ENCODE peak calls at places on chromosomes 12 and 14, in four cellular contexts. S is K562, B is IMR-90, O is endothelial cell of umbilical vein. G is an unnamed sample.
A peak's percentile ranks its signal among the peaks of the same experiment; 100 is the strongest.

GRCh38 chr12:6528539-6529235 is 5.6 kb upstream of the GAPDH start:
- DNase-seq in S (no peak), B (no peak), O (no peak), G (no peak)

GRCh38 chr14:33714527-33715222 is 236.2 kb downstream of the EGLN3 start:
- DNase-seq in S (no peak), B (no peak), O (peak; percentile 46), G (no peak)

GRCh38 chr12:116339800-116340371 is 62.4 kb upstream of the MED13L start:
- DNase-seq in S (no peak), B (peak; percentile 56), O (no peak), G (no peak)

GRCh38 chr12:121579190-121579791 is 1.5 kb downstream of the KDM2B start:
- DNase-seq in S (peak; percentile 67), B (no peak), O (no peak), G (no peak)

GRCh38 chr12:4283512-4284255 is 10.1 kb downstream of the CCND2 start:
- DNase-seq in S (no peak), B (no peak), O (no peak), G (no peak)

GRCh38 chr14:61280092-61280525 is 1.0 kb downstream of the TMEM30B start:
- DNase-seq in S (no peak), B (no peak), O (no peak), G (no peak)

GRCh38 chr14:24013654-24014514 is 25.2 kb downstream of the DHRS4L2 start:
- DNase-seq in S (peak; percentile 59), B (peak; percentile 71), O (peak; percentile 82), G (peak; percentile 57)

GRCh38 chr12:20109667-20110066 is 258.7 kb upstream of the PDE3A start:
- DNase-seq in S (no peak), B (no peak), O (peak; percentile 32), G (no peak)

GRCh38 chr12:54011665-54012532 is 3.1 kb downstream of the HOXC8 start:
- DNase-seq in S (peak; percentile 29), B (no peak), O (no peak), G (no peak)

GRCh38 chr12:102513739-102514138 is 33.4 kb upstream of the IGF1 start:
- DNase-seq in S (no peak), B (peak; percentile 15), O (no peak), G (no peak)

GRCh38 chr12:79689477-79690155 is 1.1 kb downstream of the PAWR start:
- DNase-seq in S (no peak), B (peak; percentile 55), O (peak; percentile 70), G (no peak)

GRCh38 chr14:72094844-72095582 is 162.8 kb downstream of the RGS6 start:
- DNase-seq in S (no peak), B (no peak), O (no peak), G (peak; percentile 48)

GRCh38 chr14:88597601-88598000 is 34.8 kb downstream of the ZC3H14 start:
- DNase-seq in S (no peak), B (no peak), O (no peak), G (no peak)

GRCh38 chr12:132776816-132777568 is 15.4 kb upstream of the ANKLE2 start:
- DNase-seq in S (no peak), B (peak; percentile 76), O (no peak), G (no peak)

GRCh38 chr12:30546121-30546520 is 149.5 kb downstream of the IPO8 start:
- DNase-seq in S (no peak), B (no peak), O (no peak), G (no peak)

GRCh38 chr12:121325922-121326396 is 26.3 kb downstream of the ANAPC5 start:
- DNase-seq in S (no peak), B (no peak), O (peak; percentile 87), G (no peak)

GRCh38 chr12:104352106-104352713 is 48.7 kb downstream of the EID3 start:
- DNase-seq in S (no peak), B (peak; percentile 64), O (no peak), G (no peak)

GRCh38 chr12:102957339-102958050 is at the start of gene ASCL1:
- DNase-seq in S (no peak), B (peak; percentile 10), O (peak; percentile 11), G (no peak)

GRCh38 chr12:68349083-68349700 is 17.0 kb upstream of the MDM1 start:
- DNase-seq in S (no peak), B (peak; percentile 22), O (no peak), G (no peak)

GRCh38 chr12:2214411-2214810 is 161.6 kb downstream of the CACNA1C start:
- DNase-seq in S (no peak), B (no peak), O (no peak), G (no peak)

GRCh38 chr14:93654599-93654998 is 133.7 kb downstream of the PRIMA1 start:
- DNase-seq in S (no peak), B (no peak), O (no peak), G (no peak)

GRCh38 chr14:72903707-72904106 is 9.8 kb upstream of the DPF3 start:
- DNase-seq in S (no peak), B (no peak), O (no peak), G (no peak)

GRCh38 chr12:7959278-7960063 is 23.5 kb upstream of the SLC2A3 start:
- DNase-seq in S (peak; percentile 20), B (no peak), O (peak; percentile 3), G (peak; percentile 70)

GRCh38 chr12:124938606-124939427 is 24.4 kb upstream of the UBC start:
- DNase-seq in S (peak; percentile 34), B (peak; percentile 88), O (peak; percentile 91), G (peak; percentile 55)

GRCh38 chr14:94164685-94165431 is 9.3 kb upstream of the PPP4R4 start:
- DNase-seq in S (no peak), B (no peak), O (no peak), G (no peak)

GRCh38 chr14:89915114-89915878 is 39.2 kb downstream of the EFCAB11 start:
- DNase-seq in S (peak; percentile 56), B (peak; percentile 80), O (peak; percentile 79), G (peak; percentile 25)

GRCh38 chr12:25903603-25904245 is 54.8 kb upstream of the RASSF8 start:
- DNase-seq in S (no peak), B (no peak), O (no peak), G (no peak)

GRCh38 chr12:1896964-1897363 is 21.5 kb downstream of the CACNA2D4 start:
- DNase-seq in S (no peak), B (no peak), O (no peak), G (no peak)

GRCh38 chr14:64387232-64387737 is 868 bp upstream of the MTHFD1 start:
- DNase-seq in S (peak; percentile 22), B (peak; percentile 19), O (peak; percentile 41), G (no peak)
- TF ChIP-seq FOS in S (no peak), B (no peak), O (no peak), G (no peak)

GRCh38 chr12:97535582-97535981 is 73.0 kb downstream of the RMST start:
- DNase-seq in S (no peak), B (no peak), O (no peak), G (no peak)

GRCh38 chr12:97541366-97541765 is 78.8 kb downstream of the RMST start:
- DNase-seq in S (no peak), B (no peak), O (no peak), G (no peak)

GRCh38 chr12:97538705-97539104 is 76.1 kb downstream of the RMST start:
- DNase-seq in S (no peak), B (no peak), O (no peak), G (no peak)

GRCh38 chr12:97536353-97536752 is 73.7 kb downstream of the RMST start:
- DNase-seq in S (no peak), B (no peak), O (no peak), G (no peak)
- TF ChIP-seq FOS in S (no peak), B (no peak), O (no peak), G (no peak)

GRCh38 chr14:69093551-69094421 is 59.1 kb downstream of the DCAF5 start:
- DNase-seq in S (no peak), B (peak; percentile 61), O (peak; percentile 79), G (no peak)
- TF ChIP-seq FOS in S (no peak), B (no peak), O (no peak), G (no peak)

GRCh38 chr12:48978291-48978740 is at the start of gene WNT1:
- DNase-seq in S (no peak), B (no peak), O (no peak), G (no peak)
- TF ChIP-seq FOS in S (no peak), B (no peak), O (no peak), G (no peak)

GRCh38 chr12:113244015-113244983 is 23.0 kb downstream of the TPCN1 start:
- DNase-seq in S (no peak), B (no peak), O (peak; percentile 75), G (no peak)
- TF ChIP-seq FOS in S (no peak), B (no peak), O (no peak), G (no peak)

DNA sequence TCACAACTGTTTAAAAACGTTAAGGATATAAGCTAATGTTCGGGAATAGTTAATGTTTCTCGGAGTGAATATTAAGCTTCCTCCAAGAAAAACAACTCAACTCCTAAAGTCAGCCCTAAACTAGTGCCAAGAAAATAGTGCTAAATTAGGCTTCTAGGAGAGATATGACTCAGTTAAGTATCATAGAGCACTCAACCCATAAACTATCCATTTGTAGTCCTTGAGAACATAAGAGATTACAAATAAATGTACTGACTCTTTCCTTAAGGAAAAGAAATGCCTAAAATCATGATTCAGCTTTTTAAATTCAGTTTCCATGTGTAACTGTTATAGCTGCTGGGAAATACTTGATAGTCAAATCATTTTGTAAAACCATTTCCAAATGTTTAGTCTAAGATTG is 117.1 kb downstream of the HMGA2 start:
- DNase-seq in S (no peak), B (peak; percentile 95), O (peak; percentile 79), G (no peak)
- TF ChIP-seq FOS in S (no peak), B (peak; percentile 53), O (peak; percentile 59), G (no peak)

GRCh38 chr14:103085106-103086091 is 1.4 kb downstream of the LBHD2 start:
- DNase-seq in S (no peak), B (no peak), O (no peak), G (no peak)
- TF ChIP-seq FOS in S (no peak), B (no peak), O (no peak), G (no peak)

GRCh38 chr12:32702470-32702869 is 23.4 kb downstream of the DNM1L start:
- DNase-seq in S (no peak), B (no peak), O (no peak), G (no peak)
- TF ChIP-seq FOS in S (no peak), B (no peak), O (no peak), G (no peak)